ENCODE peak calls at places on chromosome 19, in eight cellular contexts. J is GM12891; O is amniotic stem cell; G is iPS DF 6.9; E is stimulated activated CD4-positive, alpha-beta T cell treated with anti-CD3 and anti-CD28 coated beads, Interleukin-1b, Interleukin-23, amount 100 ng/mL, for 24 hours; N is endodermal cell; M is HCT116; F is fibroblast of the aortic adventitia. H is an unnamed sample.

GRCh38 chr19:575527-576506 is 3.4 kb downstream of the BSG start:
- DNase-seq in F (peak), G (no peak), J (no peak), E (no peak), M (no peak), O (no peak), N (peak), H (peak)

GRCh38 chr19:55597493-55597892 is 1.8 kb downstream of the FIZ1 start:
- DNase-seq in F (no peak), O (no peak), N (no peak), G (no peak), J (no peak), M (no peak), E (no peak), H (no peak)

GRCh38 chr19:15432018-15432494 is 13.3 kb upstream of the AKAP8L start:
- DNase-seq in G (no peak), N (no peak), E (no peak), M (no peak), F (no peak), O (no peak), J (peak), H (no peak)

GRCh38 chr19:19355606-19356139 is 35.0 kb downstream of the MAU2 start:
- DNase-seq in F (no peak), E (no peak), M (no peak), G (no peak), O (no peak), J (no peak), N (no peak), H (no peak)

GRCh38 chr19:45653634-45654033 is 14.4 kb upstream of the GIPR start:
- DNase-seq in G (no peak), F (no peak), J (no peak), M (no peak), E (no peak), O (no peak), N (peak), H (no peak)

GRCh38 chr19:20051841-20052768 is 12.8 kb upstream of the ZNF682 start:
- DNase-seq in G (peak), M (no peak), O (peak), J (no peak), E (peak), N (peak), F (peak), H (no peak)

GRCh38 chr19:18586311-18586710 is 2.3 kb upstream of the REX1BD start:
- DNase-seq in G (no peak), J (no peak), E (no peak), O (no peak), M (no peak), F (no peak), N (no peak), H (no peak)

GRCh38 chr19:1295169-1296012 is 9.7 kb downstream of the EFNA2 start:
- DNase-seq in M (no peak), G (no peak), N (peak), J (peak), E (no peak), O (no peak), F (no peak), H (no peak)

GRCh38 chr19:41356984-41357739 is 3.4 kb upstream of the TGFB1 start:
- DNase-seq in G (no peak), E (no peak), J (no peak), N (no peak), O (no peak), F (no peak), M (no peak), H (no peak)